ENCODE peak calls at places on chromosome 3, in eight cellular contexts. I is adrenal gland, H is body of pancreas, K is AG04450, M is cardiac fibroblast, G is foreskin fibroblast, B is astrocyte of the spinal cord, S is dorsolateral prefrontal cortex. E is an unnamed sample.

GRCh38 chr3:197775317-197775716 is 15.7 kb upstream of the LRCH3 start:
- DNase-seq in I (no peak), H (no peak), K (no peak), M (no peak), G (no peak), B (no peak), S (no peak), E (no peak)

GRCh38 chr3:171778493-171778892 is 31.8 kb downstream of the PLD1 start:
- DNase-seq in I (no peak), H (no peak), K (no peak), M (no peak), G (no peak), B (no peak), S (no peak), E (peak; percentile 62)

GRCh38 chr3:155991847-155992246 is 121.4 kb downstream of the GMPS start:
- DNase-seq in I (no peak), H (no peak), K (no peak), M (no peak), G (peak; percentile 11), B (no peak), S (no peak), E (no peak)

GRCh38 chr3:11835028-11835639 is 11.6 kb downstream of the TAMM41 start:
- DNase-seq in I (no peak), H (no peak), K (no peak), M (peak; percentile 51), G (peak; percentile 51), B (peak; percentile 47), S (no peak), E (no peak)

GRCh38 chr3:16279010-16279409 is 14.0 kb downstream of the OXNAD1 start:
- DNase-seq in I (no peak), H (no peak), K (no peak), M (no peak), G (no peak), B (no peak), S (no peak), E (no peak)

GRCh38 chr3:8451696-8452095 is 49.9 kb upstream of the LMCD1 start:
- DNase-seq in I (no peak), H (no peak), K (no peak), M (peak; percentile 46), G (peak; percentile 75), B (peak; percentile 58), S (no peak), E (no peak)

GRCh38 chr3:72171461-72171860 is 386.5 kb upstream of the PROK2 start:
- DNase-seq in I (no peak), H (no peak), K (no peak), M (peak; percentile 77), G (peak; percentile 44), B (no peak), S (no peak), E (no peak)

GRCh38 chr3:131731709-131732108 is 228.9 kb upstream of the MRPL3 start:
- DNase-seq in I (no peak), H (no peak), K (no peak), M (no peak), G (no peak), B (no peak), S (no peak), E (peak; percentile 63)

GRCh38 chr3:194330160-194330559 is 21.0 kb downstream of the CPN2 start:
- DNase-seq in I (no peak), H (no peak), K (no peak), M (no peak), G (no peak), B (no peak), S (no peak), E (no peak)

GRCh38 chr3:46960081-46960701 is 16.4 kb downstream of the CCDC12 start:
- DNase-seq in I (peak; percentile 54), H (peak; percentile 64), K (peak; percentile 21), M (peak; percentile 56), G (peak; percentile 80), B (peak; percentile 70), S (no peak), E (peak; percentile 49)

GRCh38 chr3:121870710-121871109 is 23.5 kb upstream of the SLC15A2 start:
- DNase-seq in I (no peak), H (no peak), K (no peak), M (no peak), G (peak; percentile 8), B (no peak), S (no peak), E (no peak)

GRCh38 chr3:5198986-5199731 is 11.7 kb downstream of the EDEM1 start:
- DNase-seq in I (no peak), H (no peak), K (no peak), M (no peak), G (no peak), B (no peak), S (no peak), E (peak; percentile 74)

GRCh38 chr3:157087398-157088132 is 72.4 kb downstream of the CCNL1 start:
- DNase-seq in I (no peak), H (no peak), K (no peak), M (peak; percentile 61), G (no peak), B (no peak), S (no peak), E (peak; percentile 50)

GRCh38 chr3:43411429-43411828 is 125.1 kb downstream of the SNRK start:
- DNase-seq in I (no peak), H (no peak), K (no peak), M (no peak), G (no peak), B (no peak), S (no peak), E (no peak)

GRCh38 chr3:160661660-160662059 is 15.3 kb upstream of the ARL14 start:
- DNase-seq in I (no peak), H (no peak), K (no peak), M (no peak), G (peak; percentile 29), B (peak; percentile 45), S (no peak), E (peak; percentile 18)

GRCh38 chr3:117184574-117184973 is 475.0 kb downstream of the TUSC7 start:
- DNase-seq in I (no peak), H (no peak), K (no peak), M (no peak), G (peak; percentile 86), B (peak; percentile 11), S (no peak), E (no peak)

GRCh38 chr3:126969586-126969985 is 13.3 kb upstream of the PLXNA1 start:
- DNase-seq in I (no peak), H (no peak), K (no peak), M (peak; percentile 14), G (peak; percentile 55), B (peak; percentile 49), S (no peak), E (no peak)

GRCh38 chr3:155701882-155702465 is 42.9 kb downstream of the PLCH1 start:
- DNase-seq in I (no peak), H (no peak), K (peak; percentile 8), M (peak; percentile 67), G (peak; percentile 70), B (peak; percentile 71), S (no peak), E (peak; percentile 46)

GRCh38 chr3:38533285-38533994 is 37.3 kb downstream of the EXOG start:
- DNase-seq in I (no peak), H (no peak), K (no peak), M (peak; percentile 51), G (no peak), B (no peak), S (no peak), E (no peak)

GRCh38 chr3:87006844-87007439 is 16.0 kb upstream of the VGLL3 start:
- DNase-seq in I (no peak), H (no peak), K (no peak), M (peak; percentile 62), G (peak; percentile 68), B (peak; percentile 58), S (no peak), E (no peak)

GRCh38 chr3:32495085-32495484 is 7.6 kb downstream of the CMTM6 start:
- DNase-seq in I (no peak), H (no peak), K (no peak), M (no peak), G (no peak), B (no peak), S (no peak), E (no peak)

GRCh38 chr3:18946524-18946923 is 201.8 kb upstream of the KCNH8 start:
- DNase-seq in I (no peak), H (no peak), K (no peak), M (no peak), G (no peak), B (no peak), S (no peak), E (no peak)

GRCh38 chr3:15287565-15288330 is 44.6 kb downstream of the SH3BP5 start:
- DNase-seq in I (peak; percentile 81), H (peak; percentile 39), K (peak; percentile 49), M (peak; percentile 95), G (peak; percentile 95), B (peak; percentile 69), S (no peak), E (no peak)

GRCh38 chr3:63611382-63611781 is 41.1 kb upstream of the SNTN start:
- DNase-seq in I (no peak), H (no peak), K (no peak), M (no peak), G (no peak), B (no peak), S (no peak), E (no peak)
- TF ChIP-seq CTCF in I (no peak), H (no peak), K (no peak), M (no peak), G (no peak), B (no peak), S (no peak), E (no peak)

GRCh38 chr3:52915245-52915772 is 18.0 kb upstream of the STIMATE start:
- DNase-seq in I (no peak), H (no peak), K (no peak), M (no peak), G (no peak), B (no peak), S (no peak), E (no peak)
- H3K4me3 ChIP-seq in I (no peak overlapping the region), H (no peak overlapping the region), K (no peak overlapping the region), M (no peak overlapping the region), G (no peak overlapping the region), B (no peak overlapping the region), S (no peak overlapping the region), E (no peak overlapping the region)

DNA sequence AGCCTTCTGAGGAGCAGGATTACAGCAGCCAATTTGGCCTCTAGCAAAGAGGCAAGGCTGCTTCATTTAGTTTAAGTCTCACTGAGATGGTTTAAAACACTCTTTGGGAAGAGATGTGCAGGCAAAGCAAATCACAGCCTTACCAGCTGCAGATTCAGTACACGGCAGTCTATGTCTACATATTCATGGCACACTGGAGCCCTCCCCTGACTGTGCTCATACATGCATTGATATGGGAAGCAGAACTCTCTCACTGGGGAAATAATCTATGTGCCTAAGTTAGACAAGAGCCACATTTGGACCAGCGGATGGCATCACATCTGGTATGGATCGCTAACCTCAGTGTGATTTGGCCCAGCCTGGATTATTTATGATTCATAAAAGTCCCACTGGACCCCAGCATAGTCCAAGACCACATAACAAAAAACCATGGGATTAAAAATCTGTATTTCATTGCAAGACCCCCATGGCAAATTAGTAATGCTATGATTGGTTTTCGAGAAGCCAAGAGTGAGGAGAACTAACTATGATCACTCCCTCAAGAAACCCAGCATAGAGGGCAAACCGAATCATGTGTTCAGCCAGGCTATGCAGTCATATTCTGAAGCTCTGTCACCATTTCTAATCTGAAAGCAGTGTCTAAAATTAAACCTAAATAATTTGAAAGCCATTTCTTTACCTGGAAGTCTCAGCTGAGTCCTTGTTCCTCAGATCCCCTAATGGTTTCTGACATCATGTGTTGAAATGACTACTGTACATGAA is 1.3 kb downstream of the PRICKLE2 start:
- DNase-seq in I (no peak), H (peak; percentile 13), K (no peak), M (peak; percentile 77), G (peak; percentile 81), B (peak; percentile 41), S (peak; percentile 52), E (peak; percentile 24)
- TF ChIP-seq CTCF in I (no peak), H (no peak), K (no peak), M (no peak), G (peak; percentile 25), B (no peak), S (peak; percentile 29), E (no peak)

GRCh38 chr3:49667701-49668413 is 6.3 kb upstream of the APEH start:
- DNase-seq in I (no peak), H (no peak), K (no peak), M (no peak), G (no peak), B (no peak), S (no peak), E (no peak)
- H3K4me3 ChIP-seq in I (no peak overlapping the region), H (no peak overlapping the region), K (no peak overlapping the region), M (no peak overlapping the region), G (no peak overlapping the region), B (no peak overlapping the region), S (no peak overlapping the region), E (no peak overlapping the region)

E was measured in GM12865.